ENCODE peak calls at places on chromosomes 3 and 15, in eight cellular contexts. One of them, this sample, is unnamed.

GRCh38 chr3:139127101-139127500 is 82.4 kb upstream of the PRR23C start:
- DNase-seq in stimulated activated naive B cell treated with anti-CD40 and anti-IgM and Interleukin-4, amounts not matched to agents 10 μg/mL and 1 μg/mL and 100 μg/mL, for 72 hours: no peak
- DNase-seq in activated CD4-positive, alpha-beta T cell treated with anti-CD3 and anti-CD28 coated beads, Interleukin-2, amount 50 U/mL, for 4 hours: no peak
- DNase-seq in activated T-cell treated with anti-CD3 and anti-CD28 coated beads, Interleukin-2, amount 50 U/mL, for 24 hours: no peak
- DNase-seq in KBM-7: no peak
- DNase-seq in NCI-H345: no peak
- DNase-seq in H7: no peak
- DNase-seq in tibial artery: no peak
- DNase-seq in this sample: no peak

GRCh38 chr3:21216598-21216997 is 534.4 kb downstream of the ZNF385D start:
- DNase-seq in stimulated activated naive B cell treated with anti-CD40 and anti-IgM and Interleukin-4, amounts not matched to agents 10 μg/mL and 1 μg/mL and 100 μg/mL, for 72 hours: no peak
- DNase-seq in activated CD4-positive, alpha-beta T cell treated with anti-CD3 and anti-CD28 coated beads, Interleukin-2, amount 50 U/mL, for 4 hours: no peak
- DNase-seq in activated T-cell treated with anti-CD3 and anti-CD28 coated beads, Interleukin-2, amount 50 U/mL, for 24 hours: no peak
- DNase-seq in KBM-7: peak
- DNase-seq in NCI-H345: no peak
- DNase-seq in H7: peak
- DNase-seq in tibial artery: no peak
- DNase-seq in this sample: no peak

GRCh38 chr3:126714296-126714900 is 10.4 kb downstream of the CHCHD6 start:
- DNase-seq in stimulated activated naive B cell treated with anti-CD40 and anti-IgM and Interleukin-4, amounts not matched to agents 10 μg/mL and 1 μg/mL and 100 μg/mL, for 72 hours: no peak
- DNase-seq in activated CD4-positive, alpha-beta T cell treated with anti-CD3 and anti-CD28 coated beads, Interleukin-2, amount 50 U/mL, for 4 hours: no peak
- DNase-seq in activated T-cell treated with anti-CD3 and anti-CD28 coated beads, Interleukin-2, amount 50 U/mL, for 24 hours: no peak
- DNase-seq in KBM-7: no peak
- DNase-seq in NCI-H345: no peak
- DNase-seq in H7: no peak
- DNase-seq in tibial artery: no peak
- DNase-seq in this sample: no peak

GRCh38 chr15:48414015-48414414 is 82.8 kb downstream of the DUT start:
- DNase-seq in stimulated activated naive B cell treated with anti-CD40 and anti-IgM and Interleukin-4, amounts not matched to agents 10 μg/mL and 1 μg/mL and 100 μg/mL, for 72 hours: no peak
- DNase-seq in activated CD4-positive, alpha-beta T cell treated with anti-CD3 and anti-CD28 coated beads, Interleukin-2, amount 50 U/mL, for 4 hours: no peak
- DNase-seq in activated T-cell treated with anti-CD3 and anti-CD28 coated beads, Interleukin-2, amount 50 U/mL, for 24 hours: no peak
- DNase-seq in KBM-7: no peak
- DNase-seq in NCI-H345: no peak
- DNase-seq in H7: no peak
- DNase-seq in tibial artery: peak
- DNase-seq in this sample: no peak

GRCh38 chr15:34125945-34126344 is 24.1 kb downstream of the PGBD4 start:
- DNase-seq in stimulated activated naive B cell treated with anti-CD40 and anti-IgM and Interleukin-4, amounts not matched to agents 10 μg/mL and 1 μg/mL and 100 μg/mL, for 72 hours: no peak
- DNase-seq in activated CD4-positive, alpha-beta T cell treated with anti-CD3 and anti-CD28 coated beads, Interleukin-2, amount 50 U/mL, for 4 hours: no peak
- DNase-seq in activated T-cell treated with anti-CD3 and anti-CD28 coated beads, Interleukin-2, amount 50 U/mL, for 24 hours: no peak
- DNase-seq in KBM-7: no peak
- DNase-seq in NCI-H345: no peak
- DNase-seq in H7: no peak
- DNase-seq in tibial artery: no peak
- DNase-seq in this sample: no peak

GRCh38 chr3:165638066-165638465 is 199.2 kb downstream of the BCHE start:
- DNase-seq in stimulated activated naive B cell treated with anti-CD40 and anti-IgM and Interleukin-4, amounts not matched to agents 10 μg/mL and 1 μg/mL and 100 μg/mL, for 72 hours: no peak
- DNase-seq in activated CD4-positive, alpha-beta T cell treated with anti-CD3 and anti-CD28 coated beads, Interleukin-2, amount 50 U/mL, for 4 hours: no peak
- DNase-seq in activated T-cell treated with anti-CD3 and anti-CD28 coated beads, Interleukin-2, amount 50 U/mL, for 24 hours: no peak
- DNase-seq in KBM-7: no peak
- DNase-seq in NCI-H345: no peak
- DNase-seq in H7: no peak
- DNase-seq in tibial artery: no peak
- DNase-seq in this sample: no peak

GRCh38 chr3:42683875-42684593 is 1.3 kb upstream of the KLHL40 start:
- DNase-seq in stimulated activated naive B cell treated with anti-CD40 and anti-IgM and Interleukin-4, amounts not matched to agents 10 μg/mL and 1 μg/mL and 100 μg/mL, for 72 hours: no peak
- DNase-seq in activated CD4-positive, alpha-beta T cell treated with anti-CD3 and anti-CD28 coated beads, Interleukin-2, amount 50 U/mL, for 4 hours: peak
- DNase-seq in activated T-cell treated with anti-CD3 and anti-CD28 coated beads, Interleukin-2, amount 50 U/mL, for 24 hours: peak
- DNase-seq in KBM-7: no peak
- DNase-seq in NCI-H345: no peak
- DNase-seq in H7: peak
- DNase-seq in tibial artery: peak
- DNase-seq in this sample: peak

GRCh38 chr3:62665627-62666433 is 209.4 kb downstream of the CADPS start:
- DNase-seq in stimulated activated naive B cell treated with anti-CD40 and anti-IgM and Interleukin-4, amounts not matched to agents 10 μg/mL and 1 μg/mL and 100 μg/mL, for 72 hours: peak
- DNase-seq in activated CD4-positive, alpha-beta T cell treated with anti-CD3 and anti-CD28 coated beads, Interleukin-2, amount 50 U/mL, for 4 hours: no peak
- DNase-seq in activated T-cell treated with anti-CD3 and anti-CD28 coated beads, Interleukin-2, amount 50 U/mL, for 24 hours: peak
- DNase-seq in KBM-7: peak
- DNase-seq in NCI-H345: peak
- DNase-seq in H7: peak
- DNase-seq in tibial artery: peak
- DNase-seq in this sample: no peak

GRCh38 chr3:128503164-128503651 is 10.2 kb upstream of the GATA2 start:
- DNase-seq in stimulated activated naive B cell treated with anti-CD40 and anti-IgM and Interleukin-4, amounts not matched to agents 10 μg/mL and 1 μg/mL and 100 μg/mL, for 72 hours: no peak
- DNase-seq in activated CD4-positive, alpha-beta T cell treated with anti-CD3 and anti-CD28 coated beads, Interleukin-2, amount 50 U/mL, for 4 hours: no peak
- DNase-seq in activated T-cell treated with anti-CD3 and anti-CD28 coated beads, Interleukin-2, amount 50 U/mL, for 24 hours: no peak
- DNase-seq in KBM-7: peak
- DNase-seq in NCI-H345: no peak
- DNase-seq in H7: peak
- DNase-seq in tibial artery: no peak
- DNase-seq in this sample: no peak

GRCh38 chr15:89690276-89691218 is at the start of the genes PEX11A and WDR93:
- DNase-seq in stimulated activated naive B cell treated with anti-CD40 and anti-IgM and Interleukin-4, amounts not matched to agents 10 μg/mL and 1 μg/mL and 100 μg/mL, for 72 hours: peak
- DNase-seq in activated CD4-positive, alpha-beta T cell treated with anti-CD3 and anti-CD28 coated beads, Interleukin-2, amount 50 U/mL, for 4 hours: peak
- DNase-seq in activated T-cell treated with anti-CD3 and anti-CD28 coated beads, Interleukin-2, amount 50 U/mL, for 24 hours: peak
- DNase-seq in KBM-7: no peak
- DNase-seq in NCI-H345: peak
- DNase-seq in H7: peak
- DNase-seq in tibial artery: peak
- DNase-seq in this sample: peak

GRCh38 chr3:52752045-52752660 is 18.6 kb downstream of the NEK4 start:
- DNase-seq in stimulated activated naive B cell treated with anti-CD40 and anti-IgM and Interleukin-4, amounts not matched to agents 10 μg/mL and 1 μg/mL and 100 μg/mL, for 72 hours: no peak
- DNase-seq in activated CD4-positive, alpha-beta T cell treated with anti-CD3 and anti-CD28 coated beads, Interleukin-2, amount 50 U/mL, for 4 hours: no peak
- DNase-seq in activated T-cell treated with anti-CD3 and anti-CD28 coated beads, Interleukin-2, amount 50 U/mL, for 24 hours: no peak
- DNase-seq in KBM-7: no peak
- DNase-seq in NCI-H345: no peak
- DNase-seq in H7: no peak
- DNase-seq in tibial artery: no peak
- DNase-seq in this sample: no peak

GRCh38 chr3:106611841-106612240 is 743.0 kb upstream of the CBLB start:
- DNase-seq in stimulated activated naive B cell treated with anti-CD40 and anti-IgM and Interleukin-4, amounts not matched to agents 10 μg/mL and 1 μg/mL and 100 μg/mL, for 72 hours: no peak
- DNase-seq in activated CD4-positive, alpha-beta T cell treated with anti-CD3 and anti-CD28 coated beads, Interleukin-2, amount 50 U/mL, for 4 hours: no peak
- DNase-seq in activated T-cell treated with anti-CD3 and anti-CD28 coated beads, Interleukin-2, amount 50 U/mL, for 24 hours: no peak
- DNase-seq in KBM-7: no peak
- DNase-seq in NCI-H345: no peak
- DNase-seq in H7: no peak
- DNase-seq in tibial artery: no peak
- DNase-seq in this sample: no peak

GRCh38 chr3:99896482-99896881 is 78.8 kb downstream of the CMSS1 start:
- DNase-seq in stimulated activated naive B cell treated with anti-CD40 and anti-IgM and Interleukin-4, amounts not matched to agents 10 μg/mL and 1 μg/mL and 100 μg/mL, for 72 hours: no peak
- DNase-seq in activated CD4-positive, alpha-beta T cell treated with anti-CD3 and anti-CD28 coated beads, Interleukin-2, amount 50 U/mL, for 4 hours: no peak
- DNase-seq in activated T-cell treated with anti-CD3 and anti-CD28 coated beads, Interleukin-2, amount 50 U/mL, for 24 hours: no peak
- DNase-seq in KBM-7: no peak
- DNase-seq in NCI-H345: no peak
- DNase-seq in H7: no peak
- DNase-seq in tibial artery: no peak
- DNase-seq in this sample: no peak

GRCh38 chr15:99326235-99326634 is 75.0 kb downstream of the LRRC28 start:
- DNase-seq in stimulated activated naive B cell treated with anti-CD40 and anti-IgM and Interleukin-4, amounts not matched to agents 10 μg/mL and 1 μg/mL and 100 μg/mL, for 72 hours: no peak
- DNase-seq in activated CD4-positive, alpha-beta T cell treated with anti-CD3 and anti-CD28 coated beads, Interleukin-2, amount 50 U/mL, for 4 hours: no peak
- DNase-seq in activated T-cell treated with anti-CD3 and anti-CD28 coated beads, Interleukin-2, amount 50 U/mL, for 24 hours: no peak
- DNase-seq in KBM-7: no peak
- DNase-seq in NCI-H345: no peak
- DNase-seq in H7: no peak
- DNase-seq in tibial artery: no peak
- DNase-seq in this sample: no peak

GRCh38 chr3:97530689-97531088 is 233.9 kb upstream of the ARL6 start:
- DNase-seq in stimulated activated naive B cell treated with anti-CD40 and anti-IgM and Interleukin-4, amounts not matched to agents 10 μg/mL and 1 μg/mL and 100 μg/mL, for 72 hours: no peak
- DNase-seq in activated CD4-positive, alpha-beta T cell treated with anti-CD3 and anti-CD28 coated beads, Interleukin-2, amount 50 U/mL, for 4 hours: no peak
- DNase-seq in activated T-cell treated with anti-CD3 and anti-CD28 coated beads, Interleukin-2, amount 50 U/mL, for 24 hours: no peak
- DNase-seq in KBM-7: no peak
- DNase-seq in NCI-H345: no peak
- DNase-seq in H7: no peak
- DNase-seq in tibial artery: no peak
- DNase-seq in this sample: no peak

GRCh38 chr15:59522988-59523461 is 85.0 kb downstream of the FAM81A start:
- DNase-seq in stimulated activated naive B cell treated with anti-CD40 and anti-IgM and Interleukin-4, amounts not matched to agents 10 μg/mL and 1 μg/mL and 100 μg/mL, for 72 hours: no peak
- DNase-seq in activated CD4-positive, alpha-beta T cell treated with anti-CD3 and anti-CD28 coated beads, Interleukin-2, amount 50 U/mL, for 4 hours: peak
- DNase-seq in activated T-cell treated with anti-CD3 and anti-CD28 coated beads, Interleukin-2, amount 50 U/mL, for 24 hours: peak
- DNase-seq in KBM-7: no peak
- DNase-seq in NCI-H345: peak
- DNase-seq in H7: no peak
- DNase-seq in tibial artery: no peak
- DNase-seq in this sample: no peak

GRCh38 chr15:48647963-48648362 is 2.5 kb upstream of the FBN1 start:
- DNase-seq in stimulated activated naive B cell treated with anti-CD40 and anti-IgM and Interleukin-4, amounts not matched to agents 10 μg/mL and 1 μg/mL and 100 μg/mL, for 72 hours: no peak
- DNase-seq in activated CD4-positive, alpha-beta T cell treated with anti-CD3 and anti-CD28 coated beads, Interleukin-2, amount 50 U/mL, for 4 hours: no peak
- DNase-seq in activated T-cell treated with anti-CD3 and anti-CD28 coated beads, Interleukin-2, amount 50 U/mL, for 24 hours: no peak
- DNase-seq in KBM-7: no peak
- DNase-seq in NCI-H345: no peak
- DNase-seq in H7: peak
- DNase-seq in tibial artery: no peak
- DNase-seq in this sample: no peak

GRCh38 chr3:197343656-197344408 is 45.4 kb upstream of the DLG1 start:
- DNase-seq in stimulated activated naive B cell treated with anti-CD40 and anti-IgM and Interleukin-4, amounts not matched to agents 10 μg/mL and 1 μg/mL and 100 μg/mL, for 72 hours: no peak
- DNase-seq in activated CD4-positive, alpha-beta T cell treated with anti-CD3 and anti-CD28 coated beads, Interleukin-2, amount 50 U/mL, for 4 hours: no peak
- DNase-seq in activated T-cell treated with anti-CD3 and anti-CD28 coated beads, Interleukin-2, amount 50 U/mL, for 24 hours: no peak
- DNase-seq in KBM-7: no peak
- DNase-seq in NCI-H345: no peak
- DNase-seq in H7: no peak
- DNase-seq in tibial artery: no peak
- DNase-seq in this sample: no peak